ENCODE peak calls at places on chromosomes 4 and X, in four cellular contexts. S is IMR-90, O is H1, W is H9. D is an unnamed sample.

GRCh38 chr4:71009091-71009490 is 15.6 kb downstream of the DCK start:
- DNase-seq in W (no peak), S (peak; percentile 72), O (no peak), D (no peak)

GRCh38 chr4:71236226-71236625 is 102.6 kb upstream of the SLC4A4 start:
- DNase-seq in O (no peak), S (no peak), W (no peak), D (no peak)

GRCh38 chr4:91448668-91449330 is 855.0 kb upstream of the GRID2 start:
- DNase-seq in S (no peak), O (no peak), W (no peak), D (peak; percentile 51)

GRCh38 chr4:43132010-43132582 is 239.6 kb downstream of the GRXCR1 start:
- DNase-seq in O (no peak), S (peak; percentile 66), W (peak; percentile 55), D (peak; percentile 61)

GRCh38 chr4:123340381-123340701 is 56.3 kb upstream of the SPRY1 start:
- DNase-seq in W (no peak), O (no peak), S (peak; percentile 95), D (no peak)

GRCh38 chrX:16589211-16589610 is 60.7 kb upstream of the S100G start:
- DNase-seq in S (peak; percentile 76), W (no peak), O (no peak), D (no peak)

GRCh38 chr4:132334081-132334480 is 815.0 kb upstream of the PCDH10 start:
- DNase-seq in O (no peak), W (no peak), S (peak; percentile 3), D (no peak)

GRCh38 chr4:101039367-101039766 is 308.0 kb downstream of the PPP3CA start:
- DNase-seq in W (no peak), S (no peak), O (no peak), D (no peak)

GRCh38 chr4:105978684-105979296 is 83.5 kb downstream of the NPNT start:
- DNase-seq in S (no peak), O (no peak), W (no peak), D (no peak)

GRCh38 chr4:170089743-170090666 is at the start of gene AADAT:
- DNase-seq in O (peak; percentile 60), S (peak; percentile 72), W (peak; percentile 87), D (peak; percentile 93)

GRCh38 chr4:110211007-110211769 is 12.8 kb upstream of the ELOVL6 start:
- DNase-seq in S (peak; percentile 63), W (no peak), O (no peak), D (peak; percentile 52)

GRCh38 chrX:100680756-100681155 is 36.8 kb downstream of the SRPX2 start:
- DNase-seq in O (no peak), S (no peak), W (no peak), D (no peak)

GRCh38 chr4:117417856-117418255 is 332.5 kb upstream of the TRAM1L1 start:
- DNase-seq in W (no peak), O (no peak), S (peak; percentile 51), D (no peak)

GRCh38 chrX:130628522-130628921 is 226.7 kb downstream of the RBMX2 start:
- DNase-seq in S (no peak), W (no peak), O (no peak), D (no peak)

GRCh38 chr4:114132830-114133229 is 153.4 kb upstream of the ARSJ start:
- DNase-seq in O (no peak), S (no peak), W (no peak), D (peak; percentile 29)

GRCh38 chrX:44784241-44784640 is 59.6 kb upstream of the DUSP21 start:
- DNase-seq in O (no peak), W (no peak), S (no peak), D (no peak)

GRCh38 chr4:187256897-187257296 is 533.2 kb upstream of the FAT1 start:
- DNase-seq in S (no peak), W (no peak), O (no peak), D (no peak)

GRCh38 chrX:149274516-149275105 is 230.5 kb downstream of the IDS start:
- DNase-seq in O (no peak), W (no peak), S (no peak), D (no peak)

GRCh38 chr4:16226816-16227461 is 668 bp upstream of the TAPT1 start:
- DNase-seq in S (no peak), W (peak; percentile 59), O (no peak), D (peak; percentile 67)

GRCh38 chrX:149114001-149114400 is 391.1 kb downstream of the IDS start:
- DNase-seq in O (no peak), S (no peak), W (no peak), D (no peak)

GRCh38 chr4:107839166-107839565 is 14.4 kb downstream of the SGMS2 start:
- DNase-seq in O (no peak), W (no peak), S (no peak), D (no peak)

GRCh38 chr4:108512615-108513505 is 107.5 kb upstream of the RPL34 start:
- DNase-seq in O (peak; percentile 15), W (peak; percentile 62), S (peak; percentile 66), D (peak; percentile 78)

GRCh38 chr4:17504081-17504480 is 7.8 kb downstream of the QDPR start:
- DNase-seq in S (no peak), O (no peak), W (no peak), D (no peak)

GRCh38 chr4:53863163-53863562 is 201.2 kb downstream of the CHIC2 start:
- DNase-seq in W (no peak), S (peak; percentile 49), O (no peak), D (no peak)

GRCh38 chr4:157978680-157979361 is 194.0 kb downstream of the GASK1B start:
- DNase-seq in S (peak; percentile 64), O (peak; percentile 23), W (peak; percentile 45), D (peak; percentile 87)

GRCh38 chr4:95106408-95106928 is 348.7 kb downstream of the BMPR1B start:
- DNase-seq in W (no peak), S (peak; percentile 47), O (no peak), D (no peak)

GRCh38 chr4:138275946-138276621 is 33.9 kb upstream of the SLC7A11 start:
- DNase-seq in O (no peak), W (no peak), S (peak; percentile 91), D (peak; percentile 67)

GRCh38 chr4:187362937-187363336 is 632.6 kb upstream of the ZFP42 start:
- DNase-seq in O (no peak), W (no peak), S (no peak), D (no peak)

DNA sequence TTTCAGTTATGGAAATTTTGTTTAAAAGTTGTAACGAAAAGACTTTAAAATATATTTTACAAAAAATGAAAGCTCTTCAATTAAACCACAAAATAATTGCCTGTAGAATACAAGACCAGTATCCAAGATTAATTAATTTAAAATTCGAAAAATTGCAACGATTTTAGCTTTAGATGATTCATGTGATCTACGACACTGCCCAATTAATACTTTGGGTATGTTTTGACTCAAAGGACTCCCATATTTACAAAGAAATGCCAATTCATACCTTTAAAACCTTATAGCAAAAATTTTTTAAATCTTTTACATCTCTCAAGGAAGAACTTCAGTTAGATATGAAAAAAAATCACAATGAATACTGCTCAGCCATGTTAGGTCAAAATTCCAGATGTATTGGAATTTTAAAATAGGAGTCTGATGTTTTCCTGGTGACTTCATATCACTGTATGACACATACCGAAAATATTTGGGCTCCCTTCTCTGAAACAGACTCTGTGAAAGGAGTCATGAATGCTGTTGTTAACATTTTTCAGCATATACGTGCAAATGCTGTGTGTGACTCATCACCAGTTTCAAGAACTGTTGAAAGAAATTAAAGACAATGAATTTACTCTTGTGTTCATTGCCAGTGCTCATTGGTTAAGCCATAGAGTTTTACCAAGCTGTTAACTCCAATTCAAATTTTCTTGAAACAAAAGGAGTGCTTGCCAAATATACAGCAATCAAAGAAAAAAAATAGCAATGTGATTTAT is 13.8 kb upstream of the SMS start:
- DNase-seq in O (no peak), S (peak; percentile 99), W (no peak), D (peak; percentile 90)
- H3K9ac ChIP-seq in O (no peak overlapping the region), S (no peak overlapping the region), W (no peak overlapping the region), D (no peak overlapping the region)

DNA sequence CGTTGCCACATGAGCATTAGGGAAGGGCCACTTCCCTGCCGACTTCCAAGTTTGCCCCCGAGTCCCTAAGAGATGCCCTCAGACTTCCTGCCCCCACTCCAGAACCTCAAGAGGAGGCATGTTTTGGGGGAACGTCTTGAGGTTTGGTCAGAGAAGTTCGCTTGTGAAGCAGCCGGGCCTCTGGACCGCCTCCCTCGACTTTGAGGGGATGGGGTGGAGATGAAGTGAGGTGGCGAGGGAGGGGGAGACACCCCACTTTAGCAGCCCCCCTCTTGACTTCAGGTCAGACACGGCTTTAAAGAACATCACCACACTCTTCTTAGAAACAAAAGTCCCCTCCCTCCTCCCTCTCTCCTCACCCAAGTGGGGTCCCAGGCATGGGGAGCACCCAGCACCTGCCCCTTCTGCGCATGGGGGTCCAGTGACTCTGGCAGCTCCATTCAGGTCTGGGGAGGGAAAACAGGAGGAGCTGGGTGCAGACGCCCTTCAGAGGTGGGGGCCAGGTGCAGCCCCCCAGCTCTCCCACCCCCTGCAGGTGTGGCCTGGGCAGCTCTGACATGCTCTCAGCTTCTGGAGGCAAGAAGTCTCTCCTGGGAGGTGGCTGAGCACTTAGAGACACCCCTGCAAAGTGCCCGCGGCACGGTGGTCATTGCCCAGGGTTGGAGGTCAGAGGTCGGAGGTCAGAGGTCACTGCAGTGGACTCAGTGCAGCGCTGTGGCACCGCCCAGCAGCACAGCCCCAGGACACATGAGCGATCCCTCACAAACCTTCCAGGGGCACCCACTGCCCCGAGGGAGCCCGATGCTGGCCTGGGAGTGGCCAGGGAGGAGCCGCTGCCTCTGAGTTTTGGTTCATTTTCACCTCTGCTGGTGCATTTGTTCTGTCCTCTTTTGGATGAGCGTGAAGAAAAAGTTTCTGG is 108.8 kb downstream of the CPZ start:
- DNase-seq in W (peak; percentile 12), S (no peak), O (no peak), D (no peak)
- H3K23ac ChIP-seq in W (no peak overlapping the region), S (no peak overlapping the region), O (no peak overlapping the region), D (no peak overlapping the region)

DNA sequence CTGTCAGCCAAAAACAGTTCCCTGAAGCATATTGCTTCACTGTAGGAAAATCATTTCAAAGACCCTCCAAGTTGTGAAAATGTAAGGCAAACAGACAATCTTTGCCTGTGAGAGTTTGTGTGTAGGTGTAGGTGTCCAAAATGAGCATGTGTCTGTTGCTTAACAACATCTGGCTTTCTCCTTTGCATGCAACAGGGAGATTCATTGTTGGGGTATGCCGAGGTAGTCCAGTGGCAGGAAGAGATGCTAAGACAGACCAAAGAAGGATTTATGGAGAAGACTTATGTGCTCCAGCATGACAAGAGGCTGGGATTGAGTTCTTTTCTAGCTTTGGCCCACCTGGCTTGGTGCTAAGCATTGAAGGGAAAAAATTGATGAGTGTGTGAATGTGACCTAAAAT is 29.8 kb upstream of the SMAD1 start:
- DNase-seq in S (no peak), W (no peak), O (no peak), D (no peak)
- H4K5ac ChIP-seq in S (no peak overlapping the region), W (no peak overlapping the region), O (no peak overlapping the region), D (no peak overlapping the region)

DNA sequence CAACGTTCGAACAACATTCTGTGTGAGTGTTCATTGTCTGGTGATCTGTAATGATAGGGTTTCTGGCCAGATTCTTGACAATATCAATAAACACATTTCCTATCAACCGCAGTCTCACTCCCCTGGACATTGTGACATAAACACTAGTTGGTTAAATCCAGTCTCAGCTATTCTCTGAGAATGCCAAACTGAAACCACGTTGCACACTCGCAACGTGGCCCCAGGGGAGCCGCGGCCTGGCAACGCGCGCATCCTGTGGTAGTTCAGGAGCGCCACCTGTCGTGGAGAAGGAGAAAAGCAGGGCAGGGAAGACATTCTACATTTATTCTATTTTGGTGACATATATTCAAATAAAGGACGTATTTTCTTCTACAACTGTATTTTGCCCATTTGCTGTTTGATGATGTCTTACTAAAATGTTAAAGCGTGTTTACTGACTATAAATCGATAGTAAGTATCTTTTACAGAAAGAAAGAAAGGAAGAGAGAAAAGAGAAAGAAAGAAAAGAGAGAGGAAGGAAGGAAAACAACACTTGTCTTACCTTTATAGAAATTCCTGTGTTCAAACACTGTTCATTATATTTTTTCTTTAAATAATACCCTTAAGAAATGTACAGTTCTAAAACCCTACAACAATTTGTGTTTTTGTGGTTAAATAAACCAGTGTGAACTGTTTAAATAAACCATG is 738.3 kb upstream of the FRG1 start:
- DNase-seq in W (peak; percentile 55), O (no peak), S (peak; percentile 92), D (peak; percentile 51)
- H3K9ac ChIP-seq in W (no peak overlapping the region), O (no peak overlapping the region), S (no peak overlapping the region), D (no peak overlapping the region)

GRCh38 chr4:149493492-149493891 is 322.2 kb downstream of the IQCM start:
- DNase-seq in O (no peak), S (no peak), W (no peak), D (peak; percentile 50)
- H3K23ac ChIP-seq in O (no peak overlapping the region), S (no peak overlapping the region), W (no peak overlapping the region), D (no peak overlapping the region)